ENCODE peak calls at places on chromosomes 16 and 17, in five cellular contexts. O is body of pancreas; V is effector CD4-positive, alpha-beta T cell; X is transverse colon; L is heart left ventricle. Y is an unnamed sample.

GRCh38 chr17:6597727-6598126 is 41.4 kb upstream of the PITPNM3 start:
- DNase-seq in O (no peak), V (no peak), X (no peak), L (no peak), Y (no peak)

GRCh38 chr17:61467416-61468262 is 15.4 kb downstream of the TBX4 start:
- DNase-seq in O (peak), V (no peak), X (peak), L (no peak), Y (no peak)

GRCh38 chr16:9251026-9251425 is 159.6 kb downstream of the HAPSTR1 start:
- DNase-seq in O (no peak), V (no peak), X (no peak), L (no peak), Y (no peak)

GRCh38 chr17:81952792-81953228 is 5.8 kb upstream of the MYADML2 start:
- DNase-seq in O (no peak), V (no peak), X (no peak), L (no peak), Y (no peak)

GRCh38 chr17:58764373-58764772 is 8.7 kb downstream of the PPM1E start:
- DNase-seq in O (no peak), V (no peak), X (no peak), L (no peak), Y (no peak)

GRCh38 chr16:75198135-75198600 is 8.8 kb downstream of the CTRB2 start:
- DNase-seq in O (no peak), V (no peak), X (no peak), L (no peak), Y (no peak)

GRCh38 chr16:84751241-84751640 is 51.4 kb downstream of the USP10 start:
- DNase-seq in O (peak), V (no peak), X (peak), L (no peak), Y (no peak)

GRCh38 chr16:10325783-10326543 is 59.9 kb upstream of the ATF7IP2 start:
- DNase-seq in O (peak), V (no peak), X (no peak), L (peak), Y (no peak)

GRCh38 chr16:61149709-61150108 is 886.5 kb downstream of the CDH8 start:
- DNase-seq in O (no peak), V (no peak), X (no peak), L (no peak), Y (no peak)

GRCh38 chr16:360698-361336 is 8.3 kb upstream of the AXIN1 start:
- DNase-seq in O (no peak), V (no peak), X (peak), L (no peak), Y (no peak)

GRCh38 chr16:12141556-12141955 is 165.0 kb downstream of the SNX29 start:
- DNase-seq in O (no peak), V (no peak), X (no peak), L (no peak), Y (no peak)

GRCh38 chr17:35170968-35171771 is 23.0 kb downstream of the SLC35G3 start:
- DNase-seq in O (no peak), V (peak), X (no peak), L (no peak), Y (no peak)

GRCh38 chr17:72518333-72518732 is 397.5 kb downstream of the SOX9 start:
- DNase-seq in O (no peak), V (no peak), X (no peak), L (no peak), Y (no peak)

GRCh38 chr16:10111156-10111761 is 71.0 kb downstream of the GRIN2A start:
- DNase-seq in O (no peak), V (no peak), X (no peak), L (no peak), Y (no peak)

GRCh38 chr16:53911506-53911905 is 207.6 kb downstream of the FTO start:
- DNase-seq in O (no peak), V (no peak), X (no peak), L (no peak), Y (no peak)

GRCh38 chr17:59754547-59754946 is 47.1 kb downstream of the VMP1 start:
- DNase-seq in O (no peak), V (no peak), X (no peak), L (no peak), Y (no peak)

GRCh38 chr16:1536601-1537000 is 3.1 kb downstream of the TMEM204 start:
- DNase-seq in O (no peak), V (no peak), X (no peak), L (no peak), Y (peak)

GRCh38 chr17:29444589-29444988 is 54.4 kb downstream of the TAOK1 start:
- DNase-seq in O (no peak), V (no peak), X (no peak), L (no peak), Y (no peak)

GRCh38 chr17:79981661-79982101 is 54.0 kb downstream of the TBC1D16 start:
- DNase-seq in O (no peak), V (no peak), X (no peak), L (no peak), Y (peak)

GRCh38 chr17:40341808-40342574 is 22.5 kb downstream of the GJD3 start:
- DNase-seq in O (peak), V (no peak), X (peak), L (peak), Y (peak)

GRCh38 chr17:44924107-44924544 is 8.8 kb upstream of the GFAP start:
- DNase-seq in O (no peak), V (no peak), X (peak), L (no peak), Y (no peak)

GRCh38 chr16:12461971-12462370 is 341.7 kb downstream of the CPPED1 start:
- DNase-seq in O (no peak), V (no peak), X (no peak), L (no peak), Y (no peak)

GRCh38 chr17:13024526-13025263 is 6.9 kb upstream of the ELAC2 start:
- DNase-seq in O (peak), V (peak), X (peak), L (peak), Y (peak)

GRCh38 chr16:61900482-61900881 is 135.8 kb downstream of the CDH8 start:
- DNase-seq in O (no peak), V (no peak), X (no peak), L (no peak), Y (no peak)

GRCh38 chr17:49589556-49589885 is 13.8 kb downstream of the NXPH3 start:
- DNase-seq in O (no peak), V (no peak), X (no peak), L (no peak), Y (no peak)

Y was measured in Right ventricle myocardium inferior.